ENCODE peak calls at places on chromosomes 1 and 21, in nine cellular contexts. One of them, this sample, is unnamed.

GRCh38 chr1:30109853-30110252 is 613.5 kb downstream of the MATN1 start:
- DNase-seq in activated naive CD8-positive, alpha-beta T cell treated with anti-CD3 and anti-CD28 coated beads, Interleukin-2, amount 50 U/mL, for 24 hours: no peak
- DNase-seq in H9: no peak
- DNase-seq in stimulated activated CD4-positive, alpha-beta T cell treated with anti-CD3 and anti-CD28 coated beads, Interleukin-1b, Interleukin-23, amount 100 ng/mL, for 48 hours: no peak
- DNase-seq in T47D: no peak
- DNase-seq in SK-MEL-5: peak; percentile 80
- DNase-seq in right lobe of liver: no peak
- DNase-seq in head of caudate nucleus: no peak
- DNase-seq in NCI-H774: no peak
- DNase-seq in this sample: peak; percentile 35

GRCh38 chr1:185155600-185156320 is 993 bp downstream of the TRMT1L start:
- DNase-seq in H9: no peak
- DNase-seq in NCI-H774: no peak
- DNase-seq in T47D: no peak
- DNase-seq in stimulated activated CD4-positive, alpha-beta T cell treated with anti-CD3 and anti-CD28 coated beads, Interleukin-1b, Interleukin-23, amount 100 ng/mL, for 48 hours: no peak
- DNase-seq in head of caudate nucleus: no peak
- DNase-seq in right lobe of liver: no peak
- DNase-seq in activated naive CD8-positive, alpha-beta T cell treated with anti-CD3 and anti-CD28 coated beads, Interleukin-2, amount 50 U/mL, for 24 hours: no peak
- DNase-seq in SK-MEL-5: peak; percentile 4
- DNase-seq in this sample: peak; percentile 57

GRCh38 chr1:190436615-190437014 is 41.0 kb downstream of the BRINP3 start:
- DNase-seq in stimulated activated CD4-positive, alpha-beta T cell treated with anti-CD3 and anti-CD28 coated beads, Interleukin-1b, Interleukin-23, amount 100 ng/mL, for 48 hours: no peak
- DNase-seq in right lobe of liver: no peak
- DNase-seq in SK-MEL-5: peak; percentile 63
- DNase-seq in NCI-H774: no peak
- DNase-seq in T47D: peak; percentile 7
- DNase-seq in activated naive CD8-positive, alpha-beta T cell treated with anti-CD3 and anti-CD28 coated beads, Interleukin-2, amount 50 U/mL, for 24 hours: no peak
- DNase-seq in head of caudate nucleus: no peak
- DNase-seq in H9: no peak
- DNase-seq in this sample: no peak

GRCh38 chr1:39526466-39527189 is 35.2 kb downstream of the BMP8A start:
- DNase-seq in activated naive CD8-positive, alpha-beta T cell treated with anti-CD3 and anti-CD28 coated beads, Interleukin-2, amount 50 U/mL, for 24 hours: no peak
- DNase-seq in head of caudate nucleus: no peak
- DNase-seq in T47D: no peak
- DNase-seq in right lobe of liver: no peak
- DNase-seq in NCI-H774: no peak
- DNase-seq in SK-MEL-5: no peak
- DNase-seq in stimulated activated CD4-positive, alpha-beta T cell treated with anti-CD3 and anti-CD28 coated beads, Interleukin-1b, Interleukin-23, amount 100 ng/mL, for 48 hours: no peak
- DNase-seq in H9: no peak
- DNase-seq in this sample: no peak

GRCh38 chr1:29985376-29985945 is 737.9 kb downstream of the MATN1 start:
- DNase-seq in activated naive CD8-positive, alpha-beta T cell treated with anti-CD3 and anti-CD28 coated beads, Interleukin-2, amount 50 U/mL, for 24 hours: no peak
- DNase-seq in H9: no peak
- DNase-seq in T47D: no peak
- DNase-seq in stimulated activated CD4-positive, alpha-beta T cell treated with anti-CD3 and anti-CD28 coated beads, Interleukin-1b, Interleukin-23, amount 100 ng/mL, for 48 hours: no peak
- DNase-seq in right lobe of liver: no peak
- DNase-seq in NCI-H774: no peak
- DNase-seq in SK-MEL-5: no peak
- DNase-seq in head of caudate nucleus: no peak
- DNase-seq in this sample: no peak

GRCh38 chr1:113452921-113453770 is 62.8 kb downstream of the MAGI3 start:
- DNase-seq in right lobe of liver: no peak
- DNase-seq in head of caudate nucleus: no peak
- DNase-seq in activated naive CD8-positive, alpha-beta T cell treated with anti-CD3 and anti-CD28 coated beads, Interleukin-2, amount 50 U/mL, for 24 hours: no peak
- DNase-seq in T47D: no peak
- DNase-seq in H9: no peak
- DNase-seq in stimulated activated CD4-positive, alpha-beta T cell treated with anti-CD3 and anti-CD28 coated beads, Interleukin-1b, Interleukin-23, amount 100 ng/mL, for 48 hours: peak; percentile 3
- DNase-seq in NCI-H774: peak; percentile 67
- DNase-seq in SK-MEL-5: peak; percentile 56
- DNase-seq in this sample: peak; percentile 65

GRCh38 chr1:92784051-92784638 is 763 bp downstream of the EVI5 start:
- DNase-seq in T47D: peak; percentile 11
- DNase-seq in H9: peak; percentile 31
- DNase-seq in NCI-H774: no peak
- DNase-seq in stimulated activated CD4-positive, alpha-beta T cell treated with anti-CD3 and anti-CD28 coated beads, Interleukin-1b, Interleukin-23, amount 100 ng/mL, for 48 hours: peak; percentile 24
- DNase-seq in head of caudate nucleus: peak; percentile 23
- DNase-seq in SK-MEL-5: peak; percentile 53
- DNase-seq in right lobe of liver: no peak
- DNase-seq in activated naive CD8-positive, alpha-beta T cell treated with anti-CD3 and anti-CD28 coated beads, Interleukin-2, amount 50 U/mL, for 24 hours: peak; percentile 39
- DNase-seq in this sample: peak; percentile 53

GRCh38 chr1:195345149-195345548 is 1263.1 kb downstream of the KCNT2 start:
- DNase-seq in SK-MEL-5: peak; percentile 22
- DNase-seq in right lobe of liver: peak; percentile 48
- DNase-seq in stimulated activated CD4-positive, alpha-beta T cell treated with anti-CD3 and anti-CD28 coated beads, Interleukin-1b, Interleukin-23, amount 100 ng/mL, for 48 hours: no peak
- DNase-seq in T47D: no peak
- DNase-seq in H9: peak; percentile 73
- DNase-seq in head of caudate nucleus: no peak
- DNase-seq in NCI-H774: no peak
- DNase-seq in activated naive CD8-positive, alpha-beta T cell treated with anti-CD3 and anti-CD28 coated beads, Interleukin-2, amount 50 U/mL, for 24 hours: no peak
- DNase-seq in this sample: no peak

GRCh38 chr1:97919568-97920261 is 1.1 kb downstream of the DPYD start:
- DNase-seq in NCI-H774: no peak
- DNase-seq in SK-MEL-5: no peak
- DNase-seq in activated naive CD8-positive, alpha-beta T cell treated with anti-CD3 and anti-CD28 coated beads, Interleukin-2, amount 50 U/mL, for 24 hours: no peak
- DNase-seq in head of caudate nucleus: no peak
- DNase-seq in stimulated activated CD4-positive, alpha-beta T cell treated with anti-CD3 and anti-CD28 coated beads, Interleukin-1b, Interleukin-23, amount 100 ng/mL, for 48 hours: no peak
- DNase-seq in right lobe of liver: no peak
- DNase-seq in H9: no peak
- DNase-seq in T47D: no peak
- DNase-seq in this sample: no peak

GRCh38 chr21:26032263-26032662 is 138.3 kb downstream of the APP start:
- DNase-seq in activated naive CD8-positive, alpha-beta T cell treated with anti-CD3 and anti-CD28 coated beads, Interleukin-2, amount 50 U/mL, for 24 hours: no peak
- DNase-seq in right lobe of liver: no peak
- DNase-seq in H9: no peak
- DNase-seq in T47D: no peak
- DNase-seq in SK-MEL-5: no peak
- DNase-seq in stimulated activated CD4-positive, alpha-beta T cell treated with anti-CD3 and anti-CD28 coated beads, Interleukin-1b, Interleukin-23, amount 100 ng/mL, for 48 hours: no peak
- DNase-seq in head of caudate nucleus: no peak
- DNase-seq in NCI-H774: no peak
- DNase-seq in this sample: no peak

GRCh38 chr1:30819244-30819571 is 61.6 kb upstream of the LAPTM5 start:
- DNase-seq in SK-MEL-5: no peak
- DNase-seq in T47D: no peak
- DNase-seq in head of caudate nucleus: no peak
- DNase-seq in right lobe of liver: no peak
- DNase-seq in stimulated activated CD4-positive, alpha-beta T cell treated with anti-CD3 and anti-CD28 coated beads, Interleukin-1b, Interleukin-23, amount 100 ng/mL, for 48 hours: no peak
- DNase-seq in H9: no peak
- DNase-seq in NCI-H774: no peak
- DNase-seq in activated naive CD8-positive, alpha-beta T cell treated with anti-CD3 and anti-CD28 coated beads, Interleukin-2, amount 50 U/mL, for 24 hours: no peak
- DNase-seq in this sample: no peak

GRCh38 chr21:29501451-29501850 is 202.7 kb downstream of the BACH1 start:
- DNase-seq in activated naive CD8-positive, alpha-beta T cell treated with anti-CD3 and anti-CD28 coated beads, Interleukin-2, amount 50 U/mL, for 24 hours: no peak
- DNase-seq in NCI-H774: no peak
- DNase-seq in right lobe of liver: no peak
- DNase-seq in H9: no peak
- DNase-seq in head of caudate nucleus: no peak
- DNase-seq in T47D: no peak
- DNase-seq in stimulated activated CD4-positive, alpha-beta T cell treated with anti-CD3 and anti-CD28 coated beads, Interleukin-1b, Interleukin-23, amount 100 ng/mL, for 48 hours: no peak
- DNase-seq in SK-MEL-5: no peak
- DNase-seq in this sample: peak; percentile 60

GRCh38 chr1:47418681-47419272 is 2.7 kb downstream of the FOXE3 start:
- DNase-seq in right lobe of liver: no peak
- DNase-seq in activated naive CD8-positive, alpha-beta T cell treated with anti-CD3 and anti-CD28 coated beads, Interleukin-2, amount 50 U/mL, for 24 hours: no peak
- DNase-seq in NCI-H774: no peak
- DNase-seq in stimulated activated CD4-positive, alpha-beta T cell treated with anti-CD3 and anti-CD28 coated beads, Interleukin-1b, Interleukin-23, amount 100 ng/mL, for 48 hours: no peak
- DNase-seq in SK-MEL-5: no peak
- DNase-seq in H9: no peak
- DNase-seq in head of caudate nucleus: no peak
- DNase-seq in T47D: no peak
- DNase-seq in this sample: no peak

GRCh38 chr1:64539808-64540207 is 69.9 kb downstream of the CACHD1 start:
- DNase-seq in T47D: no peak
- DNase-seq in NCI-H774: no peak
- DNase-seq in activated naive CD8-positive, alpha-beta T cell treated with anti-CD3 and anti-CD28 coated beads, Interleukin-2, amount 50 U/mL, for 24 hours: no peak
- DNase-seq in stimulated activated CD4-positive, alpha-beta T cell treated with anti-CD3 and anti-CD28 coated beads, Interleukin-1b, Interleukin-23, amount 100 ng/mL, for 48 hours: no peak
- DNase-seq in H9: no peak
- DNase-seq in SK-MEL-5: peak; percentile 41
- DNase-seq in right lobe of liver: peak; percentile 78
- DNase-seq in head of caudate nucleus: peak; percentile 22
- DNase-seq in this sample: peak; percentile 21

GRCh38 chr1:161335796-161336195 is 21.6 kb downstream of the SDHC start:
- DNase-seq in NCI-H774: no peak
- DNase-seq in activated naive CD8-positive, alpha-beta T cell treated with anti-CD3 and anti-CD28 coated beads, Interleukin-2, amount 50 U/mL, for 24 hours: no peak
- DNase-seq in H9: no peak
- DNase-seq in T47D: no peak
- DNase-seq in right lobe of liver: no peak
- DNase-seq in stimulated activated CD4-positive, alpha-beta T cell treated with anti-CD3 and anti-CD28 coated beads, Interleukin-1b, Interleukin-23, amount 100 ng/mL, for 48 hours: no peak
- DNase-seq in SK-MEL-5: no peak
- DNase-seq in head of caudate nucleus: no peak
- DNase-seq in this sample: no peak

This sample was measured in HFFc6.